ENCODE peak calls at places on chromosomes 4 and X, in seven cellular contexts. E is fibroblast of mammary gland, J is A673, Y is omental fat pad, I is AG04449, R is heart left ventricle, V is ascending aorta. F is an unnamed sample.
A peak's percentile ranks its signal among the peaks of the same experiment; 100 is the strongest.

GRCh38 chr4:7811536-7812190 is 128.0 kb downstream of the AFAP1 start:
- DNase-seq in E (no peak), J (no peak), Y (no peak), I (no peak), R (peak; percentile 83), V (no peak), F (no peak)

GRCh38 chr4:177339794-177340374 is 30.2 kb downstream of the NEIL3 start:
- DNase-seq in E (peak; percentile 59), J (peak; percentile 41), Y (no peak), I (peak; percentile 10), R (no peak), V (no peak), F (no peak)

GRCh38 chrX:104189862-104190261 is 23.6 kb downstream of the FAM199X start:
- DNase-seq in E (no peak), J (no peak), Y (no peak), I (no peak), R (no peak), V (no peak), F (no peak)

GRCh38 chr4:128830906-128831525 is 21.5 kb downstream of the JADE1 start:
- DNase-seq in E (no peak), J (no peak), Y (no peak), I (no peak), R (no peak), V (no peak), F (no peak)

GRCh38 chr4:14241574-14241973 is 614.0 kb upstream of the BOD1L1 start:
- DNase-seq in E (no peak), J (no peak), Y (no peak), I (no peak), R (no peak), V (no peak), F (no peak)

GRCh38 chr4:173025131-173025530 is 143.5 kb upstream of the GALNT7 start:
- DNase-seq in E (peak; percentile 77), J (peak; percentile 93), Y (no peak), I (no peak), R (no peak), V (peak; percentile 71), F (peak; percentile 50)

GRCh38 chr4:158015241-158015640 is 157.6 kb downstream of the GASK1B start:
- DNase-seq in E (peak; percentile 69), J (no peak), Y (no peak), I (no peak), R (no peak), V (no peak), F (no peak)

GRCh38 chr4:53196872-53197759 is 168.7 kb downstream of the SCFD2 start:
- DNase-seq in E (peak; percentile 90), J (peak; percentile 77), Y (no peak), I (peak; percentile 56), R (no peak), V (no peak), F (no peak)

GRCh38 chr4:186684889-186685309 is 38.8 kb downstream of the FAT1 start:
- DNase-seq in E (no peak), J (no peak), Y (no peak), I (no peak), R (no peak), V (no peak), F (no peak)

GRCh38 chrX:72123471-72124185 is 8.1 kb downstream of the RTL5 start:
- DNase-seq in E (no peak), J (peak; percentile 88), Y (no peak), I (peak; percentile 12), R (peak; percentile 70), V (peak; percentile 88), F (no peak)

GRCh38 chr4:184854673-184855072 is 28.9 kb upstream of the ACSL1 start:
- DNase-seq in E (no peak), J (no peak), Y (no peak), I (no peak), R (peak; percentile 52), V (no peak), F (no peak)

GRCh38 chrX:73401591-73402266 is 45.1 kb upstream of the CDX4 start:
- DNase-seq in E (no peak), J (no peak), Y (no peak), I (no peak), R (no peak), V (no peak), F (no peak)

GRCh38 chr4:3823496-3824341 is 57.5 kb downstream of the ADRA2C start:
- DNase-seq in E (no peak), J (no peak), Y (no peak), I (no peak), R (peak; percentile 44), V (no peak), F (no peak)

GRCh38 chr4:34422472-34422871 is 1821.8 kb downstream of the ARAP2 start:
- DNase-seq in E (peak; percentile 46), J (no peak), Y (no peak), I (no peak), R (no peak), V (no peak), F (no peak)
- TF ChIP-seq CTCF in E (peak; percentile 24), J (no peak), Y (no peak), I (no peak), R (no peak), V (no peak), F (no peak)

GRCh38 chrX:7170903-7171302 is 22.9 kb upstream of the PUDP start:
- DNase-seq in E (peak; percentile 37), J (peak; percentile 33), Y (peak; percentile 20), I (no peak), R (no peak), V (no peak), F (no peak)
- TF ChIP-seq CTCF in E (peak; percentile 33), J (peak; percentile 49), Y (no peak), I (no peak), R (peak; percentile 11), V (no peak), F (no peak)

DNA sequence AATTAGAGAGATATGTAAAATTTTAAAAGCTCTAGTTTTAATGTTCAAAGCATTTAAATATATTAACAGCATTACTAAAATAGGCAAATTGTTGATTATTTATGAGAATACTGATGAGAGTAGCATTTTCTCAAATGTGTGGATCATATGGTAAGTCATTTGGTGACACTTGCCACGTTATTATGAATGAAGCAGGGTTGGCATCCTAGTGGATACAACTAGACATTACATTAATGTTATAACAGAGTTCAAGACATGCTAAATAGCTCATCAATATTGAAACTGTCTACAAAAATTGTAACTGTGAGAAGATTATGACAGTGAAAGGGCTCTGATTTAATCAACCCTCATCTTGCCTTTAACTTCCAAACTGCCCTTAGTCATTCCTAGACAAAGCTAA is 171.1 kb downstream of the PDGFC start:
- DNase-seq in E (no peak), J (no peak), Y (no peak), I (no peak), R (no peak), V (no peak), F (no peak)
- TF ChIP-seq CTCF in E (no peak), J (peak; percentile 30), Y (no peak), I (no peak), R (no peak), V (no peak), F (peak; percentile 32)

GRCh38 chr4:164931551-164932324 is 45.7 kb downstream of the TRIM61 start:
- DNase-seq in E (peak; percentile 6), J (peak; percentile 18), Y (no peak), I (no peak), R (no peak), V (no peak), F (no peak)

GRCh38 chr4:164935363-164935762 is 42.1 kb downstream of the TRIM61 start:
- DNase-seq in E (no peak), J (peak; percentile 68), Y (no peak), I (no peak), R (no peak), V (no peak), F (no peak)

GRCh38 chr4:164943192-164943591 is 34.3 kb downstream of the TRIM61 start:
- DNase-seq in E (peak; percentile 8), J (no peak), Y (no peak), I (no peak), R (no peak), V (no peak), F (no peak)

GRCh38 chr4:164933244-164933643 is 44.2 kb downstream of the TRIM61 start:
- DNase-seq in E (no peak), J (no peak), Y (no peak), I (no peak), R (no peak), V (no peak), F (no peak)

GRCh38 chr4:164937576-164938270 is 39.7 kb downstream of the TRIM61 start:
- DNase-seq in E (peak; percentile 67), J (peak; percentile 58), Y (no peak), I (no peak), R (no peak), V (no peak), F (no peak)
- TF ChIP-seq CTCF in E (peak; percentile 25), J (peak; percentile 36), Y (no peak), I (no peak), R (no peak), V (no peak), F (no peak)